ENCODE peak calls at places on chromosomes 1 and 21, in eight cellular contexts. K is dorsolateral prefrontal cortex, F is ascending aorta, Y is A673, V is body of pancreas, S is left lung, O is uterus, D is IMR-90. C is an unnamed sample.

GRCh38 chr1:230826166-230826875 is 42.0 kb downstream of the C1orf198 start:
- DNase-seq in F (peak; percentile 47), O (no peak), K (no peak), S (no peak), D (no peak), Y (no peak), V (no peak), C (no peak)

GRCh38 chr1:5410652-5411051 is 581.6 kb downstream of the NPHP4 start:
- DNase-seq in K (no peak), D (no peak), Y (no peak), V (no peak), O (no peak), S (no peak), F (no peak), C (no peak)

GRCh38 chr21:25960423-25960822 is 210.1 kb downstream of the APP start:
- DNase-seq in O (no peak), F (no peak), V (no peak), D (no peak), S (no peak), K (no peak), Y (no peak), C (no peak)

GRCh38 chr1:116587496-116588308 is 16.9 kb upstream of the CD58 start:
- DNase-seq in Y (no peak), O (no peak), F (no peak), D (no peak), V (no peak), S (no peak), K (no peak), C (no peak)

GRCh38 chr1:71828431-71829012 is 453.8 kb downstream of the NEGR1 start:
- DNase-seq in Y (no peak), S (no peak), D (no peak), V (no peak), K (no peak), O (no peak), F (no peak), C (no peak)

GRCh38 chr1:180544050-180544449 is 14.7 kb upstream of the OVAAL start:
- DNase-seq in F (no peak), O (no peak), Y (no peak), S (no peak), D (no peak), K (no peak), V (peak; percentile 15), C (no peak)

GRCh38 chr1:198600906-198601305 is 37.9 kb upstream of the PTPRC start:
- DNase-seq in S (no peak), F (no peak), K (no peak), V (no peak), D (no peak), Y (no peak), O (no peak), C (no peak)

GRCh38 chr21:26212220-26212619 is 41.6 kb upstream of the APP start:
- DNase-seq in Y (no peak), F (no peak), K (no peak), O (no peak), S (no peak), D (no peak), V (no peak), C (no peak)

GRCh38 chr1:236753554-236753953 is 41.5 kb upstream of the MTR start:
- DNase-seq in F (no peak), S (no peak), Y (peak; percentile 27), O (no peak), K (no peak), V (peak; percentile 21), D (peak; percentile 21), C (no peak)

GRCh38 chr1:23451452-23451851 is 26.9 kb upstream of the TCEA3 start:
- DNase-seq in Y (no peak), F (no peak), D (no peak), S (peak; percentile 19), K (no peak), V (no peak), O (no peak), C (no peak)

GRCh38 chr1:64514197-64514765 is 44.4 kb downstream of the CACHD1 start:
- DNase-seq in O (no peak), K (no peak), Y (no peak), D (peak; percentile 88), S (no peak), F (no peak), V (no peak), C (no peak)

GRCh38 chr1:51551848-51552296 is 32.8 kb upstream of the EPS15 start:
- DNase-seq in Y (no peak), F (no peak), K (no peak), O (no peak), V (peak; percentile 8), S (no peak), D (no peak), C (no peak)

GRCh38 chr1:153192697-153193096 is 10.5 kb upstream of the LELP1 start:
- DNase-seq in V (peak; percentile 20), S (no peak), Y (peak; percentile 10), D (no peak), K (no peak), O (no peak), F (no peak), C (no peak)

GRCh38 chr1:32500387-32501209 is 35.7 kb downstream of the ZBTB8B start:
- DNase-seq in F (peak; percentile 79), D (peak; percentile 49), Y (peak; percentile 80), V (peak; percentile 67), O (peak; percentile 75), K (peak; percentile 50), S (peak; percentile 63), C (no peak)

GRCh38 chr1:117412472-117412871 is 45.2 kb downstream of the MAN1A2 start:
- DNase-seq in V (no peak), F (no peak), K (no peak), S (no peak), D (no peak), Y (no peak), O (no peak), C (no peak)

GRCh38 chr1:212477014-212477679 is 44.4 kb downstream of the NENF start:
- DNase-seq in D (peak; percentile 86), Y (peak; percentile 88), V (peak; percentile 87), F (peak; percentile 92), S (peak; percentile 82), K (peak; percentile 85), O (peak; percentile 81), C (peak; percentile 71)

GRCh38 chr1:107389410-107390075 is 248.7 kb downstream of the NTNG1 start:
- DNase-seq in D (no peak), S (no peak), F (no peak), V (no peak), K (no peak), O (no peak), Y (no peak), C (no peak)

GRCh38 chr1:116559304-116559761 is 11.5 kb downstream of the CD58 start:
- DNase-seq in V (no peak), S (no peak), K (no peak), Y (no peak), D (no peak), F (no peak), O (no peak), C (no peak)

GRCh38 chr1:212465311-212465710 is 32.6 kb downstream of the NENF start:
- DNase-seq in Y (no peak), S (no peak), O (no peak), D (no peak), K (no peak), F (no peak), V (no peak), C (no peak)

GRCh38 chr1:182015360-182015759 is 46.2 kb downstream of the ZNF648 start:
- DNase-seq in S (no peak), V (no peak), Y (no peak), D (no peak), F (no peak), K (no peak), O (no peak), C (no peak)
- TF ChIP-seq CTCF in S (no peak), V (no peak), Y (peak; percentile 17), D (no peak), F (no peak), K (no peak), O (no peak), C (no peak)

GRCh38 chr1:9688599-9688998 is 37.1 kb downstream of the PIK3CD start:
- DNase-seq in D (no peak), O (no peak), F (no peak), Y (no peak), V (no peak), K (no peak), S (no peak), C (no peak)

GRCh38 chr1:9689011-9689706 is 37.6 kb downstream of the PIK3CD start:
- DNase-seq in Y (peak; percentile 73), V (peak; percentile 85), K (peak; percentile 53), S (peak; percentile 88), O (peak; percentile 80), F (peak; percentile 89), D (peak; percentile 52), C (peak; percentile 76)

GRCh38 chr1:9685833-9686232 is 34.3 kb downstream of the PIK3CD start:
- DNase-seq in F (no peak), K (no peak), V (no peak), Y (no peak), O (no peak), D (no peak), S (no peak), C (no peak)

GRCh38 chr1:9687876-9688582 is 36.5 kb downstream of the PIK3CD start:
- DNase-seq in Y (peak; percentile 36), O (peak; percentile 35), S (no peak), V (peak; percentile 23), F (no peak), D (peak; percentile 21), K (no peak), C (no peak)

DNA sequence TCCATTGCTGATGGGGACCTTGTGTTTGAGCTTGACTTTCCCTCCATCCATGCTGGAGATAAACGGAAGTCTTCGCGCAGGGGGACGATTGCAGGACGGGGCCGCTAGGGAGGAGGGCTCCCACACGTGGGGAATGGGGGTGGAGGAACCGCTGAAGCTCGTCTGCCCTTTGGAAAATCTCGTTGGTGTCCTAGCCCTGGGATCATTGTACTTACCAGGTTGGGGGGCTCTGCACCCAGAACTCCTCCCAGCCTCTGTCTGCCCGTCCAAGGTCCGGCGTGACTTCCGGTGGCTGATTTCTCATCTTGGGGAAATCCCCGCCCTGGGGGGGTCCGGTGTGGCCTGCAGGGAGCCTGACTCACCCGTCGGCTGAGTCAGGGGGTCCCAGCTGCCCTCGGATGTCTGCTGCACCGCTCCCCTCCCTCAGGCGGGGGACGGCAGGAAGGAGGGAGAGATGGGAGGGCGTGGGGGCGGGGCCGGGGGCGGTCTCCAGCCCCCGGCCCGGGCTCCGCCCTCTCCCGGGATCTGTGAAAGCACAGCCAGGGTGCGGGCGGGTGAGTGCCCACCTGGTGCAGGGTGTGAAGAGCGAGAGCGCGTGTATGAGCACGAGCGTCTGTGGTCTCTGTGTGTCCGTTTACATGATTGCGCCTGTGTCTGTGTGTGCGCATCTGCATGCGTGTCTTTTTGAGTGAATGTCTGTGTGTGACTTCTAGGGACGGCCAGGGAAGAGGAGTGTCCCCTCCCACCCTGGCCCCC is 35.8 kb downstream of the PIK3CD start:
- DNase-seq in V (peak; percentile 65), D (peak; percentile 92), S (peak; percentile 62), Y (peak; percentile 71), O (peak; percentile 62), F (peak; percentile 80), K (no peak), C (peak; percentile 56)
- H3K27ac ChIP-seq in V (peak overlapping the region; percentile 44), D (peak overlapping the region; percentile 73), S (peak overlapping the region; percentile 65), Y (no peak overlapping the region), O (peak overlapping the region; percentile 67), F (peak overlapping the region; percentile 62), K (no peak overlapping the region), C (peak overlapping the region; percentile 79)

GRCh38 chr1:47714368-47714767 is 276.5 kb downstream of the FOXD2 start:
- DNase-seq in F (no peak), Y (no peak), O (no peak), V (no peak), K (no peak), D (no peak), S (no peak), C (no peak)
- H3K27me3 ChIP-seq in F (no peaks in the 10 kb centered on the region), Y (peaks cover 100% of the 10 kb centered on the region), O (peaks cover 5% of the 10 kb centered on the region), V (no peaks in the 10 kb centered on the region), K (peaks cover 85% of the 10 kb centered on the region), D (peaks cover 40% of the 10 kb centered on the region), S (peaks cover 97% of the 10 kb centered on the region), C (peaks cover 70% of the 10 kb centered on the region)

GRCh38 chr21:42073140-42074099 is 2.3 kb downstream of the UMODL1 start:
- DNase-seq in K (no peak), D (no peak), O (no peak), V (no peak), Y (no peak), F (no peak), S (no peak), C (no peak)
- TF ChIP-seq CTCF in K (no peak), D (no peak), O (no peak), V (no peak), Y (peak; percentile 12), F (no peak), S (no peak), C (no peak)